ENCODE peak calls at places on chromosomes 3 and 15, in seven cellular contexts. X is SK-MEL-5; H is mucosa of descending colon; G is hepatocyte; T is right lobe of liver; A is MM.1S; I is stimulated activated CD4-positive, alpha-beta T cell treated with anti-CD3 and anti-CD28 coated beads, TNF-alpha, amount 100 ng/mL, for 4 hours. E is an unnamed sample.

GRCh38 chr15:28103831-28104230 is 4.7 kb upstream of the OCA2 start:
- DNase-seq in H (no peak), I (no peak), G (no peak), X (no peak), T (no peak), A (no peak), E (no peak)

GRCh38 chr15:70035719-70036077 is 62.0 kb downstream of the TLE3 start:
- DNase-seq in I (no peak), T (no peak), H (no peak), X (no peak), G (no peak), A (peak; percentile 64), E (no peak)

GRCh38 chr3:132008841-132009638 is 25.8 kb downstream of the CPNE4 start:
- DNase-seq in T (no peak), I (no peak), A (no peak), X (no peak), H (no peak), G (no peak), E (no peak)

GRCh38 chr3:72629191-72629611 is 219.0 kb downstream of the SHQ1 start:
- DNase-seq in G (peak; percentile 18), I (no peak), X (no peak), H (no peak), A (no peak), T (no peak), E (no peak)

GRCh38 chr15:29822100-29822684 is at the start of gene TJP1:
- DNase-seq in G (peak; percentile 94), I (no peak), T (peak; percentile 87), X (peak; percentile 76), A (peak; percentile 47), H (peak; percentile 87), E (no peak)

GRCh38 chr3:143363276-143363675 is 243.7 kb downstream of the CHST2 start:
- DNase-seq in I (no peak), H (no peak), T (no peak), X (peak; percentile 19), G (no peak), A (no peak), E (no peak)

GRCh38 chr15:27463699-27464098 is 492.7 kb downstream of the GABRG3 start:
- DNase-seq in G (no peak), I (no peak), A (no peak), X (no peak), T (no peak), H (no peak), E (no peak)

GRCh38 chr3:177615015-177615414 is 417.7 kb upstream of the TBL1XR1 start:
- DNase-seq in G (no peak), T (peak; percentile 93), H (peak; percentile 40), I (no peak), A (no peak), X (peak; percentile 83), E (no peak)

GRCh38 chr3:117524890-117525289 is 815.3 kb downstream of the TUSC7 start:
- DNase-seq in T (no peak), H (no peak), X (no peak), A (no peak), I (no peak), G (no peak), E (no peak)

GRCh38 chr15:63077952-63078351 is 35.4 kb downstream of the TPM1 start:
- DNase-seq in I (no peak), G (no peak), A (no peak), X (no peak), H (no peak), T (no peak), E (no peak)

GRCh38 chr3:42809202-42809601 is at the start of gene ACKR2:
- DNase-seq in T (no peak), A (no peak), H (no peak), X (no peak), I (no peak), G (no peak), E (no peak)

GRCh38 chr3:154310840-154311239 is 13.4 kb downstream of the DHX36 start:
- DNase-seq in X (peak; percentile 31), A (no peak), H (no peak), I (no peak), T (no peak), G (no peak), E (no peak)

GRCh38 chr15:90957105-90957790 is 2.6 kb downstream of the RCCD1 start:
- DNase-seq in X (no peak), A (no peak), G (peak; percentile 56), H (no peak), I (no peak), T (no peak), E (no peak)

GRCh38 chr15:39685999-39686613 is 96.5 kb downstream of the FSIP1 start:
- DNase-seq in H (no peak), X (peak; percentile 68), T (no peak), G (peak; percentile 62), A (peak; percentile 39), I (no peak), E (no peak)

GRCh38 chr3:78507196-78507984 is 1260.4 kb downstream of the ROBO1 start:
- DNase-seq in G (no peak), I (no peak), H (no peak), A (no peak), X (no peak), T (peak; percentile 55), E (no peak)

GRCh38 chr3:57683286-57683685 is 9.6 kb downstream of the DENND6A start:
- DNase-seq in I (no peak), H (no peak), X (no peak), T (no peak), A (no peak), G (no peak), E (no peak)

GRCh38 chr15:82986442-82986780 is 401 bp downstream of the RAMAC start:
- DNase-seq in A (no peak), G (no peak), X (no peak), H (no peak), I (peak; percentile 9), T (no peak), E (no peak)

GRCh38 chr3:46360904-46361303 is 7.0 kb downstream of the CCR2 start:
- DNase-seq in T (no peak), X (no peak), A (no peak), G (no peak), I (no peak), H (no peak), E (no peak)

E was measured in activated T-helper 1 cell treated with Interleukin-2 at 50 U/mL for 16 hours.